ENCODE peak calls at places on chromosomes 5 and 9, in six cellular contexts. R, L, V, S, O and J are unnamed samples.

GRCh38 chr5:84382363-84383295 is 2.1 kb downstream of the EDIL3 start:
- DNase-seq in R (peak), L (no peak), V (no peak), S (no peak), O (peak), J (no peak)

GRCh38 chr5:84287964-84288363 is 96.7 kb downstream of the EDIL3 start:
- DNase-seq in R (no peak), L (peak), V (peak), S (no peak), O (no peak), J (peak)

GRCh38 chr9:84542554-84542953 is 127.0 kb upstream of the NTRK2 start:
- DNase-seq in R (no peak), L (no peak), V (no peak), S (no peak), O (no peak), J (no peak)

GRCh38 chr9:113809192-113809482 is 67.0 kb upstream of the ZNF618 start:
- DNase-seq in R (no peak), L (no peak), V (no peak), S (no peak), O (no peak), J (no peak)

GRCh38 chr5:130715541-130715940 is 449.5 kb downstream of the HINT1 start:
- DNase-seq in R (no peak), L (no peak), V (no peak), S (no peak), O (no peak), J (no peak)

GRCh38 chr5:140988036-140988997 is 22.0 kb downstream of the PCDHAC2 start:
- DNase-seq in R (no peak), L (no peak), V (no peak), S (no peak), O (no peak), J (no peak)

GRCh38 chr5:163089233-163089632 is 348.2 kb upstream of the CCNG1 start:
- DNase-seq in R (no peak), L (no peak), V (no peak), S (no peak), O (no peak), J (no peak)

GRCh38 chr9:95570150-95570549 is 53.4 kb upstream of the PTCH1 start:
- DNase-seq in R (no peak), L (no peak), V (no peak), S (no peak), O (no peak), J (peak)

GRCh38 chr9:133477992-133478850 is 678 bp downstream of the SLC2A6 start:
- DNase-seq in R (no peak), L (no peak), V (no peak), S (no peak), O (peak), J (no peak)

GRCh38 chr9:14313378-14313940 is 482 bp downstream of the NFIB start:
- DNase-seq in R (no peak), L (no peak), V (no peak), S (no peak), O (peak), J (no peak)

GRCh38 chr5:31270396-31270795 is 76.9 kb downstream of the CDH6 start:
- DNase-seq in R (peak), L (peak), V (no peak), S (no peak), O (peak), J (no peak)

GRCh38 chr5:148910686-148911361 is 84.4 kb downstream of the ADRB2 start:
- DNase-seq in R (no peak), L (peak), V (no peak), S (no peak), O (no peak), J (no peak)

GRCh38 chr9:114911167-114911821 is 19.1 kb downstream of the TNFSF8 start:
- DNase-seq in R (peak), L (peak), V (no peak), S (no peak), O (no peak), J (no peak)

GRCh38 chr9:17905356-17906203 is 326.7 kb downstream of the SH3GL2 start:
- DNase-seq in R (peak), L (no peak), V (no peak), S (no peak), O (peak), J (no peak)

GRCh38 chr5:133581348-133581747 is 31.0 kb downstream of the FSTL4 start:
- DNase-seq in R (no peak), L (no peak), V (no peak), S (no peak), O (no peak), J (no peak)

GRCh38 chr5:83015676-83016075 is 61.5 kb downstream of the TMEM167A start:
- DNase-seq in R (no peak), L (no peak), V (no peak), S (no peak), O (no peak), J (no peak)

GRCh38 chr9:112046181-112046580 is 128.9 kb downstream of the SUSD1 start:
- DNase-seq in R (no peak), L (no peak), V (peak), S (no peak), O (no peak), J (no peak)

GRCh38 chr9:72042928-72043327 is 17.5 kb downstream of the C9orf57 start:
- DNase-seq in R (no peak), L (no peak), V (no peak), S (no peak), O (no peak), J (no peak)

GRCh38 chr5:139403787-139404483 is at the start of gene SPATA24:
- DNase-seq in R (peak), L (peak), V (peak), S (peak), O (peak), J (peak)